ENCODE peak calls at places on chromosomes 4 and X, in five cellular contexts. O, X, H, Q and S are unnamed samples.

GRCh38 chr4:110505440-110505839 is 29.5 kb downstream of the ENPEP start:
- DNase-seq in X (no peak), H (no peak), Q (no peak), O (no peak), S (no peak)

GRCh38 chrX:147180886-147181285 is 366.3 kb upstream of the CXorf51A start:
- DNase-seq in H (no peak), Q (no peak), X (no peak), O (no peak), S (no peak)

GRCh38 chr4:139184129-139184528 is 7.1 kb upstream of the ELF2 start:
- DNase-seq in Q (no peak), H (peak), O (no peak), X (peak), S (peak)

GRCh38 chrX:54208531-54208930 is 25.5 kb upstream of the FAM120C start:
- DNase-seq in H (no peak), X (peak), Q (no peak), O (no peak), S (no peak)

GRCh38 chr4:71518283-71518989 is 179.6 kb downstream of the SLC4A4 start:
- DNase-seq in X (no peak), Q (no peak), H (no peak), O (no peak), S (no peak)

GRCh38 chrX:153957224-153957623 is 12.8 kb upstream of the RENBP start:
- DNase-seq in X (no peak), H (no peak), O (no peak), Q (no peak), S (no peak)

GRCh38 chr4:10762541-10762940 is 78.0 kb upstream of the CLNK start:
- DNase-seq in X (peak), H (no peak), O (no peak), Q (peak), S (no peak)

GRCh38 chrX:153379971-153380581 is 21.1 kb downstream of the PNMA6E start:
- DNase-seq in O (no peak), X (no peak), Q (no peak), H (no peak), S (no peak)

GRCh38 chr4:147596976-147597375 is 20.2 kb upstream of the TMEM184C start:
- DNase-seq in H (no peak), O (no peak), Q (no peak), X (peak), S (no peak)

GRCh38 chr4:169620846-169621228 is 459 bp downstream of the CLCN3 start:
- DNase-seq in O (peak), X (no peak), Q (peak), H (no peak), S (no peak)

GRCh38 chr4:7759221-7759620 is 180.4 kb downstream of the AFAP1 start:
- DNase-seq in Q (no peak), H (no peak), X (no peak), O (no peak), S (no peak)

GRCh38 chr4:111854494-111855087 is 290.7 kb upstream of the FAM241A start:
- DNase-seq in X (peak), O (peak), H (no peak), Q (peak), S (peak)

GRCh38 chrX:103584606-103585005 is 709 bp upstream of the TCEAL4 start:
- DNase-seq in H (no peak), Q (peak), X (peak), O (no peak), S (no peak)

GRCh38 chr4:122293374-122294365 is 85.1 kb upstream of the ADAD1 start:
- DNase-seq in Q (no peak), O (no peak), X (no peak), H (no peak), S (no peak)

GRCh38 chr4:108743021-108743420 is 19.8 kb downstream of the ETNPPL start:
- DNase-seq in O (no peak), X (no peak), Q (peak), H (no peak), S (no peak)

GRCh38 chrX:100748133-100748532 is 16.2 kb upstream of the SYTL4 start:
- DNase-seq in Q (no peak), O (no peak), X (no peak), H (no peak), S (no peak)

GRCh38 chr4:129488427-129488826 is 392.5 kb downstream of the C4orf33 start:
- DNase-seq in X (no peak), Q (no peak), O (no peak), H (no peak), S (no peak)

GRCh38 chrX:10634681-10635161 is 14.3 kb upstream of the MID1 start:
- DNase-seq in X (peak), Q (no peak), O (no peak), H (no peak), S (no peak)

GRCh38 chr4:141849367-141849766 is 213.0 kb downstream of the IL15 start:
- DNase-seq in H (no peak), X (no peak), O (no peak), Q (no peak), S (no peak)

GRCh38 chr4:103091601-103092223 is 7.9 kb downstream of the BDH2 start:
- DNase-seq in O (peak), Q (peak), H (peak), X (peak), S (peak)

GRCh38 chr4:39043697-39044363 is 11.6 kb upstream of the TMEM156 start:
- DNase-seq in X (peak), Q (no peak), H (peak), O (no peak), S (peak)

GRCh38 chrX:45711231-45711630 is 510.6 kb upstream of the DIPK2B start:
- DNase-seq in X (no peak), O (no peak), Q (no peak), H (no peak), S (no peak)

GRCh38 chrX:119758682-119759332 is 419 bp downstream of the SOWAHD start:
- DNase-seq in X (no peak), Q (peak), O (no peak), H (no peak), S (no peak)

GRCh38 chr4:167171928-167172327 is 62.4 kb downstream of the SPOCK3 start:
- DNase-seq in H (no peak), O (no peak), X (no peak), Q (no peak), S (no peak)

GRCh38 chrX:129574214-129574613 is 34.2 kb downstream of the OCRL start:
- DNase-seq in Q (no peak), X (no peak), H (no peak), O (no peak), S (no peak)

GRCh38 chr4:152089564-152089963 is 328.8 kb upstream of the GATB start:
- DNase-seq in Q (no peak), H (no peak), O (no peak), X (no peak), S (no peak)

GRCh38 chrX:134294548-134294947 is 57.6 kb downstream of the CCDC160 start:
- DNase-seq in Q (no peak), O (no peak), H (no peak), X (peak), S (no peak)
- TF ChIP-seq CTCF in Q (peak), O (no peak), H (no peak), X (peak), S (no peak)

DNA sequence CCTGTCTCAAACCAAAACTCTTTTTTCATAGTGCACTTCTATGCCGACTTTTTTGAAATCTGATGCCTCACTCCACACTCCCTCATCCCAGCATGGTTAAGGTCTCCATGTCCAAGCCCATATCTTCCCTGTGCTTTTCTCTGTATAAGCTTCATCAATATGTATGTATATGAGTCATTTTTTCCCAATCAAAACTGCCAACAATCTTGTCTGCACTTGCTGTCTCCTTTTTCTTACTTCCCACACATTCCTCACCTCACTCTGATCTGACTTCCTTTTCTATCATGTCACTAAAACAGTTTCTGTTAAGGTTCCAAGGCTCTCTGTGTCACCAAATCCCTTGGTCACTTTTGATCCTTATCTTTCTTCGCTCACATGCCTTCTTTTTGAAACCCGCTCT is 88.2 kb upstream of the GPR50 start:
- DNase-seq in H (no peak), X (no peak), O (no peak), Q (no peak), S (no peak)
- TF ChIP-seq CTCF in H (no peak), X (no peak), O (no peak), Q (no peak), S (no peak)

DNA sequence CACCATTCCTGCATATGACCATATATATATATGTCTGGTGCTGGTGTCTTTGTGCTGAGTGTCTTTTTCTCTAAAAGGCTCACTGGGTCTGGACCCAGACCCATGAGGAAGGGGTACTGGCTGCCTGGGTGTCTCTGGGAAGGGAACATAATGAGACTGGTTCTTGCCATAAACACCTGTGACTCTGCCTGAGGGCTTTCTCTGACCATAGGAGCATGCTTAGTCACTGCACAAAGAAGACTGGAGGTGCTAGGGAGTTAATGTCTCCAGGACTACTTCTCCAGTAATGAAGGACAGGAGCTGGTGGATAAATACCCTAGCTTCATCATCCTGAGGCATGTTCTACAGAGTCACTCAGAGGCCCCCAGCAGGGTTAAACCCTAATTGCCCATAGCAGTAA is 47.1 kb upstream of the CASK start:
- DNase-seq in X (no peak), Q (no peak), O (no peak), H (no peak), S (no peak)
- TF ChIP-seq CTCF in X (no peak), Q (no peak), O (no peak), H (no peak), S (no peak)

GRCh38 chr4:26887809-26888208 is 27.2 kb downstream of the STIM2 start:
- DNase-seq in H (no peak), O (no peak), X (no peak), Q (no peak), S (no peak)

GRCh38 chr4:26893491-26893890 is 32.9 kb downstream of the STIM2 start:
- DNase-seq in O (no peak), H (no peak), Q (no peak), X (no peak), S (no peak)

GRCh38 chr4:26892480-26893150 is 32.0 kb downstream of the STIM2 start:
- DNase-seq in H (no peak), Q (no peak), O (no peak), X (no peak), S (no peak)

GRCh38 chr4:26891054-26891453 is 30.4 kb downstream of the STIM2 start:
- DNase-seq in H (no peak), X (no peak), O (no peak), Q (no peak), S (no peak)

GRCh38 chr4:26891867-26892266 is 31.2 kb downstream of the STIM2 start:
- DNase-seq in Q (no peak), H (no peak), O (no peak), X (no peak), S (no peak)
- TF ChIP-seq CTCF in Q (no peak), H (no peak), O (no peak), X (no peak), S (no peak)